ENCODE peak calls at places on chromosomes 11 and 22, in eight cellular contexts. Y, U, W, X, I, E, Z and V are unnamed samples.

GRCh38 chr22:49027122-49027670 is 800.5 kb downstream of the BRD1 start:
- DNase-seq in Z (no peak), I (no peak), Y (no peak), X (no peak), U (no peak), E (no peak), W (no peak), V (no peak)

GRCh38 chr11:2077061-2077802 is 62.0 kb downstream of the IGF2 start:
- DNase-seq in Y (no peak), E (peak; percentile 74), Z (no peak), X (no peak), U (peak; percentile 22), I (peak; percentile 2), W (peak; percentile 30), V (peak; percentile 95)

GRCh38 chr22:21762712-21763581 is 27.4 kb upstream of the YPEL1 start:
- DNase-seq in Y (no peak), W (peak; percentile 50), X (no peak), U (no peak), Z (no peak), E (peak; percentile 74), I (no peak), V (peak; percentile 77)

GRCh38 chr22:25961699-25962098 is 207.6 kb upstream of the SEZ6L start:
- DNase-seq in W (no peak), Y (no peak), X (no peak), I (no peak), U (no peak), E (no peak), Z (no peak), V (no peak)

GRCh38 chr11:103699216-103699615 is 337.2 kb upstream of the DDI1 start:
- DNase-seq in Y (no peak), I (no peak), Z (no peak), E (no peak), X (no peak), W (no peak), U (peak; percentile 67), V (no peak)

GRCh38 chr11:102118937-102119336 is 8.7 kb downstream of the YAP1 start:
- DNase-seq in W (no peak), Y (no peak), X (no peak), U (no peak), I (no peak), Z (no peak), E (no peak), V (no peak)

GRCh38 chr11:34512810-34513673 is 552 bp downstream of the ELF5 start:
- DNase-seq in X (peak; percentile 29), E (peak; percentile 79), U (peak; percentile 48), I (peak; percentile 56), W (peak; percentile 33), Y (peak; percentile 56), Z (peak; percentile 34), V (peak; percentile 62)

GRCh38 chr11:115869780-115870431 is 365.7 kb upstream of the CADM1 start:
- DNase-seq in E (no peak), X (no peak), U (no peak), Y (peak; percentile 60), W (no peak), Z (no peak), I (no peak), V (no peak)

GRCh38 chr11:65588199-65589054 is 7.2 kb downstream of the KCNK7 start:
- DNase-seq in Z (no peak), X (no peak), Y (peak; percentile 71), W (peak; percentile 70), I (no peak), E (peak; percentile 89), U (peak; percentile 43), V (peak; percentile 59)

GRCh38 chr22:48651981-48652538 is 1175.6 kb downstream of the BRD1 start:
- DNase-seq in U (no peak), E (no peak), X (no peak), I (no peak), W (no peak), Y (no peak), Z (no peak), V (no peak)

GRCh38 chr22:50301581-50301991 is 5.9 kb downstream of the PLXNB2 start:
- DNase-seq in W (no peak), U (no peak), E (no peak), Z (no peak), X (no peak), I (no peak), Y (no peak), V (no peak)

GRCh38 chr11:73671701-73672100 is 25.3 kb downstream of the PLEKHB1 start:
- DNase-seq in W (no peak), X (no peak), E (no peak), I (no peak), U (no peak), Z (peak; percentile 31), Y (no peak), V (peak; percentile 36)